ENCODE peak calls at places on chromosome 10, in six cellular contexts. O is IMR-90, A is H9, R is heart right ventricle, X is tibial artery, F is mammary epithelial cell. H is an unnamed sample.

GRCh38 chr10:106540606-106541005 is 623.9 kb downstream of the SORCS1 start:
- DNase-seq in F (peak; percentile 31), R (no peak), A (no peak), X (no peak), O (peak; percentile 13), H (no peak)

GRCh38 chr10:73875139-73875475 is 752 bp upstream of the CAMK2G start:
- DNase-seq in F (no peak), R (no peak), O (no peak), X (no peak), A (no peak), H (peak; percentile 79)

GRCh38 chr10:121478590-121478989 is 119.7 kb downstream of the FGFR2 start:
- DNase-seq in O (no peak), X (no peak), A (no peak), R (no peak), F (no peak), H (no peak)

GRCh38 chr10:124025152-124025551 is 68.2 kb downstream of the CHST15 start:
- DNase-seq in O (no peak), F (no peak), R (no peak), A (no peak), X (no peak), H (no peak)

GRCh38 chr10:35563266-35563891 is 41.8 kb upstream of the GJD4 start:
- DNase-seq in O (peak; percentile 76), A (peak; percentile 71), F (peak; percentile 45), X (peak; percentile 33), R (peak; percentile 55), H (no peak)

GRCh38 chr10:120131183-120131582 is 238.7 kb downstream of the SEC23IP start:
- DNase-seq in X (no peak), R (no peak), F (peak; percentile 34), O (no peak), A (peak; percentile 68), H (no peak)

GRCh38 chr10:44990302-44990655 is 10.4 kb upstream of the ZNF22 start:
- DNase-seq in R (no peak), F (no peak), X (no peak), A (peak; percentile 76), O (no peak), H (no peak)

GRCh38 chr10:105398202-105398601 is 757.1 kb downstream of the SORCS3 start:
- DNase-seq in F (no peak), R (peak; percentile 32), O (no peak), X (no peak), A (no peak), H (no peak)

GRCh38 chr10:14918964-14919363 is 34.9 kb downstream of the DCLRE1C start:
- DNase-seq in R (no peak), A (no peak), F (no peak), O (no peak), X (no peak), H (no peak)

GRCh38 chr10:74936577-74937445 is 110.4 kb downstream of the KAT6B start:
- DNase-seq in F (no peak), A (no peak), X (no peak), R (no peak), O (peak; percentile 60), H (no peak)

GRCh38 chr10:119384127-119384526 is 158.4 kb downstream of the RGS10 start:
- DNase-seq in X (no peak), A (no peak), F (no peak), R (no peak), O (no peak), H (no peak)

GRCh38 chr10:4819707-4820106 is 6.3 kb upstream of the AKR1E2 start:
- DNase-seq in O (no peak), R (no peak), A (no peak), F (no peak), X (no peak), H (no peak)

GRCh38 chr10:37975407-37975991 is 948 bp downstream of the ZNF25 start:
- DNase-seq in R (no peak), F (peak; percentile 6), X (no peak), O (peak; percentile 38), A (no peak), H (peak; percentile 26)

GRCh38 chr10:58886390-58886789 is 290.1 kb upstream of the PHYHIPL start:
- DNase-seq in A (no peak), X (no peak), O (no peak), F (no peak), R (no peak), H (no peak)

GRCh38 chr10:124566981-124567835 is 105.6 kb downstream of the LHPP start:
- DNase-seq in X (no peak), A (no peak), R (no peak), F (no peak), O (no peak), H (no peak)

GRCh38 chr10:52729259-52730104 is 43.1 kb downstream of the MBL2 start:
- DNase-seq in F (peak; percentile 18), X (no peak), R (no peak), A (no peak), O (peak; percentile 43), H (no peak)

GRCh38 chr10:45454859-45455258 is 80.8 kb downstream of the ALOX5 start:
- DNase-seq in F (no peak), A (no peak), O (no peak), X (no peak), R (no peak), H (no peak)

GRCh38 chr10:67861750-67862460 is 22.6 kb upstream of the SIRT1 start:
- DNase-seq in F (no peak), O (no peak), R (no peak), A (peak; percentile 75), X (no peak), H (no peak)

GRCh38 chr10:28367865-28368541 is 65.1 kb upstream of the MPP7 start:
- DNase-seq in R (no peak), F (no peak), A (no peak), X (peak; percentile 41), O (no peak), H (peak; percentile 80)

GRCh38 chr10:66455304-66455703 is 470.5 kb upstream of the LRRTM3 start:
- DNase-seq in O (no peak), X (no peak), A (no peak), F (peak; percentile 2), R (no peak), H (no peak)

GRCh38 chr10:110985497-110986270 is 66.3 kb downstream of the SHOC2 start:
- DNase-seq in F (no peak), A (no peak), X (no peak), R (no peak), O (no peak), H (no peak)

GRCh38 chr10:42754155-42755027 is 28.2 kb upstream of the BMS1 start:
- DNase-seq in O (no peak), X (no peak), F (no peak), R (peak; percentile 21), A (peak; percentile 60), H (peak; percentile 25)

GRCh38 chr10:42755028-42755451 is 27.6 kb upstream of the BMS1 start:
- DNase-seq in F (no peak), R (no peak), A (peak; percentile 47), X (no peak), O (no peak), H (no peak)

GRCh38 chr10:42753507-42754154 is 29.0 kb upstream of the BMS1 start:
- DNase-seq in R (no peak), O (no peak), A (no peak), X (no peak), F (peak; percentile 14), H (no peak)

GRCh38 chr10:42753126-42753506 is 29.5 kb upstream of the BMS1 start:
- DNase-seq in R (peak; percentile 78), F (peak; percentile 64), X (peak; percentile 72), A (peak; percentile 92), O (peak; percentile 55), H (peak; percentile 65)

GRCh38 chr10:42755591-42756093 is 27.0 kb upstream of the BMS1 start:
- DNase-seq in F (no peak), R (no peak), X (no peak), A (no peak), O (no peak), H (no peak)
- H3K27me3 ChIP-seq in F (peaks cover 18% of the 10 kb centered on the region), R (peaks cover 59% of the 10 kb centered on the region), X (no peaks in the 10 kb centered on the region), A (peaks cover 26% of the 10 kb centered on the region), O (peaks cover 36% of the 10 kb centered on the region), H (peaks cover 12% of the 10 kb centered on the region)

GRCh38 chr10:97773096-97773495 is 1.3 kb upstream of the SFRP5 start:
- DNase-seq in R (no peak), A (no peak), F (no peak), X (no peak), O (no peak), H (no peak)

GRCh38 chr10:97771913-97772823 is at the start of gene SFRP5:
- DNase-seq in X (no peak), O (no peak), F (no peak), R (no peak), A (peak; percentile 60), H (no peak)

GRCh38 chr10:97768322-97769315 is 3.2 kb downstream of the SFRP5 start:
- DNase-seq in F (no peak), X (no peak), R (no peak), O (no peak), A (no peak), H (no peak)

GRCh38 chr10:97770265-97770664 is 1.5 kb downstream of the SFRP5 start:
- DNase-seq in O (no peak), X (no peak), R (no peak), F (no peak), A (no peak), H (no peak)

DNA sequence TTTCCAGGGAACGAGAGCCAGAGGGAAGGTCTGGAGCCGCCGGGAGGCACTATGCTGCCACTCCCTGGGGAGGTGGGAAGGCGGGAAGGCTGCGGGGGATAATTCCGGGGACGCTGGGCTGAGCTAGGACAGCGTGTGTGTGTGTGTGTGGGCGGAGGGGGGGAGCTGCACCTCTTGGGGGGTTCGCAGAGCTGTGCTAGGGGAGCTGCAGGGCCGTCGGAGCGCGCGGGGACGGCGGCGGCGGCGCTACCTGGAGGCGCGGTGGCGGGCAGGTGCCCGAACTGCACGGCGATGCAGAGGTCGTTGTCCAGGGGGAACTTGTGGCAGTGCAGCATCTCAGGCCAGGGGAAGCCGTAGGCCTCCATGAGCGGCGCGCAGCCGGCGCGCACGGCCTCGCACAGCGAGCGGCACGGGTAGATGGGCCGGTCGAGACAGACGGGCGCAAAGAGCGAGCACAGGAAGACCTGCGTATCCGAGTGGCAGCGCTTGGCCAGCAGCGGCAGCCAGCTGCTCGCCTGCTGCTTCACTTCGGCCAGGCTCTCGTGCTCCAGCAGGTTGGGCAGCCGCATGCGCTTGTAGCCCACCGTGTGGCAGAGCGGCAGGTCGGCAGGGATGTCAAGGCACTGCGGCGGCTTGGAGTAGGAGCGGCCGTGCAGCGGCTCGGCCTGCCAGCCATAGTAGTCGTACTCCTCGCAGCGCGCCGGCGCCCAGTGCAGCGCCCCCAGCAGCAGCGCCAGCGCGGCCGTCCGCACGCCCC is 566 bp downstream of the SFRP5 start:
- DNase-seq in R (no peak), O (peak; percentile 15), X (no peak), A (peak; percentile 67), F (peak; percentile 55), H (no peak)
- H3K27me3 ChIP-seq in R (peaks cover 36% of the 10 kb centered on the region), O (peaks cover 55% of the 10 kb centered on the region), X (no peaks in the 10 kb centered on the region), A (peaks cover 19% of the 10 kb centered on the region), F (peaks cover 17% of the 10 kb centered on the region), H (peaks cover 9% of the 10 kb centered on the region)

GRCh38 chr10:71690094-71690720 is 29.4 kb downstream of the C10orf105 start:
- DNase-seq in X (no peak), O (no peak), R (no peak), F (no peak), A (no peak), H (no peak)
- H3K27me3 ChIP-seq in X (no peaks in the 10 kb centered on the region), O (peaks cover 20% of the 10 kb centered on the region), R (no peaks in the 10 kb centered on the region), F (no peaks in the 10 kb centered on the region), A (no peaks in the 10 kb centered on the region), H (no peaks in the 10 kb centered on the region)

DNA sequence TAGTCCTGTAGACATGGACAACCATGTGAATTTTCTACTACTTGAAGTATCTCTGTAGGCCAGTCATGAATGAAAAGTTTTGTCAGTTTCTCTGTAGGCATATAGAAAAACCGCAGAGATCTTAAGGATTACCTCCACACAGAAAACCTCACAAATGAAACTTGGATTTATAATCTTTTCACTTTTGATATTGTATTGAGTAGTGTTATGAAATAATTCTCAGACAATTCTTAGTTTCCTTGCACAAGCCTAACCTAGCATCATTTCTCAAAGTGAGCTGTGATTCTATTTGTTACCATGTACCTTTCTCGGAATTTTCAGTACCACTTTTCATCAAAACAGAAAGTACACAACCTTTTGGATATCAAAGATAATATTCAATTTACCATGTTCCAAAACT is 51.4 kb upstream of the OIT3 start:
- DNase-seq in R (no peak), F (no peak), O (no peak), X (no peak), A (no peak), H (no peak)
- H3K27me3 ChIP-seq in R (no peaks in the 10 kb centered on the region), F (no peaks in the 10 kb centered on the region), O (no peaks in the 10 kb centered on the region), X (no peaks in the 10 kb centered on the region), A (no peaks in the 10 kb centered on the region), H (no peaks in the 10 kb centered on the region)

H was measured in CD4-positive, alpha-beta memory T cell.